ENCODE peak calls at places on chromosomes 7 and 10, in ten cellular contexts. I is GM23338, U is SK-N-SH, V is stomach, K is Panc1, N is GM12878, T is endothelial cell of umbilical vein, B is transverse colon, R is HCT116, Q is HepG2. S is an unnamed sample. For H3K36me3, the result is how much of the 10 kb centered on the place peaks cover.

GRCh38 chr10:96397902-96398301 is 39.1 kb upstream of the OPALIN start:
- DNase-seq in I (no peak), U (no peak), V (no peak), K (no peak), N (no peak), T (no peak), B (no peak), R (no peak), Q (no peak), S (no peak)

GRCh38 chr10:60796481-60796880 is 18.2 kb downstream of the CDK1 start:
- DNase-seq in I (no peak), U (no peak), V (no peak), K (no peak), N (no peak), T (no peak), B (no peak), R (no peak), Q (no peak), S (no peak)

GRCh38 chr10:29301359-29301910 is 12.6 kb downstream of the LYZL1 start:
- DNase-seq in I (no peak), U (no peak), V (no peak), K (no peak), N (no peak), T (no peak), B (no peak), R (no peak), Q (no peak), S (no peak)

GRCh38 chr10:79352035-79352595 is 4.8 kb downstream of the PPIF start:
- DNase-seq in I (no peak), U (no peak), V (no peak), K (no peak), N (no peak), T (no peak), B (no peak), R (no peak), Q (no peak), S (no peak)

GRCh38 chr10:103171278-103171677 is 21.8 kb downstream of the NT5C2 start:
- DNase-seq in I (no peak), U (no peak), V (no peak), K (no peak), N (no peak), T (peak), B (no peak), R (no peak), Q (no peak), S (no peak)

GRCh38 chr10:4981722-4982471 is 18.7 kb downstream of the AKR1C1 start:
- DNase-seq in I (peak), U (peak), V (peak), K (no peak), N (no peak), T (peak), B (peak), R (peak), Q (peak), S (no peak)

GRCh38 chr7:27943261-27943660 is 203.3 kb downstream of the TAX1BP1 start:
- DNase-seq in I (peak), U (no peak), V (no peak), K (no peak), N (no peak), T (no peak), B (no peak), R (no peak), Q (no peak), S (peak)

GRCh38 chr7:149209518-149210269 is 14.3 kb downstream of the ZNF282 start:
- DNase-seq in I (peak), U (peak), V (peak), K (peak), N (no peak), T (peak), B (peak), R (peak), Q (peak), S (no peak)

GRCh38 chr7:77425151-77426051 is 9.3 kb upstream of the GSAP start:
- DNase-seq in I (peak), U (peak), V (no peak), K (no peak), N (no peak), T (no peak), B (no peak), R (peak), Q (peak), S (no peak)

GRCh38 chr7:133053321-133053891 is 28.5 kb downstream of the CHCHD3 start:
- DNase-seq in I (no peak), U (no peak), V (no peak), K (peak), N (no peak), T (no peak), B (no peak), R (no peak), Q (no peak), S (no peak)

GRCh38 chr7:119783799-119784198 is 489.2 kb upstream of the KCND2 start:
- DNase-seq in I (no peak), U (no peak), V (peak), K (no peak), N (no peak), T (peak), B (no peak), R (no peak), Q (no peak), S (no peak)

GRCh38 chr10:29849434-29849833 is 210.0 kb downstream of the JCAD start:
- DNase-seq in I (no peak), U (peak), V (no peak), K (no peak), N (no peak), T (peak), B (no peak), R (no peak), Q (no peak), S (peak)

GRCh38 chr10:124721295-124722052 is 22.7 kb downstream of the FAM53B start:
- DNase-seq in I (no peak), U (no peak), V (no peak), K (no peak), N (no peak), T (peak), B (peak), R (no peak), Q (no peak), S (no peak)

GRCh38 chr7:2381881-2382509 is 21.4 kb upstream of the CHST12 start:
- DNase-seq in I (no peak), U (no peak), V (no peak), K (no peak), N (no peak), T (no peak), B (no peak), R (no peak), Q (no peak), S (no peak)

GRCh38 chr10:128011059-128011979 is 104.4 kb downstream of the PTPRE start:
- DNase-seq in I (peak), U (peak), V (peak), K (peak), N (peak), T (peak), B (peak), R (peak), Q (peak), S (no peak)

GRCh38 chr7:64874114-64874513 is 29.0 kb upstream of the ZNF273 start:
- DNase-seq in I (no peak), U (peak), V (peak), K (no peak), N (no peak), T (no peak), B (no peak), R (no peak), Q (no peak), S (no peak)

GRCh38 chr7:148458263-148458662 is 132.3 kb upstream of the C7orf33 start:
- DNase-seq in I (no peak), U (no peak), V (no peak), K (no peak), N (no peak), T (no peak), B (no peak), R (no peak), Q (no peak), S (no peak)

GRCh38 chr7:148773344-148773743 is 74.6 kb downstream of the CUL1 start:
- DNase-seq in I (no peak), U (no peak), V (no peak), K (no peak), N (peak), T (no peak), B (no peak), R (no peak), Q (no peak), S (peak)

GRCh38 chr7:139828880-139829653 is at the start of gene TBXAS1:
- DNase-seq in I (no peak), U (no peak), V (peak), K (no peak), N (no peak), T (peak), B (peak), R (no peak), Q (no peak), S (no peak)
- TF ChIP-seq POLR2AphosphoS5 in I (no peak), U (no peak), V (peak), K (no peak), N (peak), T (no peak), B (peak), R (no peak), Q (no peak), S (no peak)

DNA sequence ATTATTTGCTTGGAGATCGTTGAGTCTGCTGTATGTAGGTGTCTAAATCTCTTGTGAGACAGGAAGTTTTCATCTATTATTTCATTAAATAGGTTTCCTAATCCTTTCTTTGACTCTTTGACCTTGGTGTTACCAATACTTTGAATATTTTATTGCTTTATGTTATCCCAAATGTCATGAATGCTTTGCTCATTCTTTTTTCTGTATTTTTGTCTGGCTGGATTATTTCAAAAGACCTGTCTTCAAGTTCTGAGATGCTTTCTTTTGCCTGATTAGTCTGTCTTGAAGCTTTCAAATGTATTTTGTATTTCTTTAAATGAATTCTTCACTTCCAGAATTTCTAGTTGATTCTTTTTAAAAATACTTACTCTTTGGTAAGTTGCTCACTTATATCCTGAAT is 27.3 kb downstream of the UBE3C start:
- DNase-seq in I (no peak), U (no peak), V (no peak), K (no peak), N (no peak), T (no peak), B (no peak), R (no peak), Q (no peak), S (no peak)
- H3K36me3 ChIP-seq in I (under half), U (under half), V (half or more), K (under half), N (under half), T (under half), B (under half), R (under half), Q (half or more), S (half or more)

DNA sequence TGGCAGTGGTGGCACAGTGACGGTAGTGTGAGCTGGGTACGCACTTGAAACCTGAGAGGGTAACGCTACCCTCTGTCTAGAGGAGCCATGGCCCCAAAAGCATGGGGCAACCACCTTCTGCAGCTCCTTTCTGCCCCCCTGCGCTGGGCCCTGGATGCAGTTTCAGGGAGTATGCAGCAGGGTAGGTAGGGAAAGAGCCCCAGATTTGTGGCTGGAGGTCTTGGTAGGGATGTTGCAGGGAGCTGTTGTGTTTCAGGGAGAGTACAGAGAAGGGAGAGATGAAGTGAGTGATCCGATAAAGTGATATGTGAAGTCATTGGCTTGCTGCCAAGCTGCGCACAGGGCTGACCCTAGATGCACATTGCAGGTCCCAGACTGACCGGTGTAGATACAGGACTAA is 2.7 kb upstream of the PGAM2 start:
- DNase-seq in I (no peak), U (peak), V (no peak), K (no peak), N (no peak), T (no peak), B (no peak), R (no peak), Q (no peak), S (no peak)
- H3K27ac ChIP-seq in I (no peak), U (no peak), V (no peak), K (no peak), N (no peak), T (no peak), B (no peak), R (no peak), Q (no peak), S (no peak)

DNA sequence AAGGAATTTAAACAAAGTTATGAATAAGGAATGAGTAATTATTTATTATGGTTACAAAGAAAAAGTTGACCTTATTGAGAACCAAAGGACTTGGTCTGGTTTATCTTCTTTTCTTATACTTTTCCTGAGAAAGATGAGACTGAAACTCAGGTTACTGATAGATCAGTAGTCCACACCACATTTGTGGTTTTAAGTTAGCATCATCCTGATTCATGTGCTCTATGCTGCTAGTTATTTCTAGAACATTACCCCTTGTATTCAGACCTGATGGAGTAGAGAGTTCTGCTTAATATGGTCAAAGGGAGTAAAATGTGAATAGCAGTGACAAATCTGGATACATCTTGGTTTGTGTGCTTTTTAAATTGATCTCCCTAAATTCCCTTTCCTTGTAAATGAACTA is 63.8 kb downstream of the FOXP2 start:
- DNase-seq in I (no peak), U (no peak), V (no peak), K (no peak), N (no peak), T (no peak), B (no peak), R (no peak), Q (no peak), S (no peak)
- TF ChIP-seq POLR2AphosphoS5 in I (no peak), U (no peak), V (no peak), K (no peak), N (no peak), T (no peak), B (no peak), R (no peak), Q (no peak), S (no peak)

DNA sequence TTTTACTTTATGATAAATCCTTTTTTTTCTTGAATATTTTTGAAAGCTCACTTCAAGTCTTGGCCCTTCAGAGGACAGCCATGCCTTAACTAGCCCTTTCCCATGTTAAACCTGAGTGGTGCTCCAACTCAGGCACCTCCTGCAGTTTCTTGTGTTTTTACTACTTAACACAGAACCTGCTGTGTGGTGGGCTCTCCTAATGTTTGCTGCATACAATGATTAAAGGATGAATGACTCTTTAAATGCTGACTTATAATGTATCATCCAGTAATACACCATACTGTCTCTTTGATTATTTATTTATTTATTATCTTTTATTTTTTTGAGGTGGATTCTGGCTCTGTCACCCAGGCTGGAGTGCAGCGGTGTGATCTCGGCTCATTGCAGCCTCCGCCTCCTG is 179.4 kb downstream of the SEMA3E start:
- DNase-seq in I (peak), U (no peak), V (no peak), K (no peak), N (no peak), T (no peak), B (no peak), R (no peak), Q (no peak), S (no peak)
- H3K36me3 ChIP-seq in I (under half), U (under half), V (under half), K (under half), N (under half), T (under half), B (under half), R (under half), Q (under half), S (under half)

DNA sequence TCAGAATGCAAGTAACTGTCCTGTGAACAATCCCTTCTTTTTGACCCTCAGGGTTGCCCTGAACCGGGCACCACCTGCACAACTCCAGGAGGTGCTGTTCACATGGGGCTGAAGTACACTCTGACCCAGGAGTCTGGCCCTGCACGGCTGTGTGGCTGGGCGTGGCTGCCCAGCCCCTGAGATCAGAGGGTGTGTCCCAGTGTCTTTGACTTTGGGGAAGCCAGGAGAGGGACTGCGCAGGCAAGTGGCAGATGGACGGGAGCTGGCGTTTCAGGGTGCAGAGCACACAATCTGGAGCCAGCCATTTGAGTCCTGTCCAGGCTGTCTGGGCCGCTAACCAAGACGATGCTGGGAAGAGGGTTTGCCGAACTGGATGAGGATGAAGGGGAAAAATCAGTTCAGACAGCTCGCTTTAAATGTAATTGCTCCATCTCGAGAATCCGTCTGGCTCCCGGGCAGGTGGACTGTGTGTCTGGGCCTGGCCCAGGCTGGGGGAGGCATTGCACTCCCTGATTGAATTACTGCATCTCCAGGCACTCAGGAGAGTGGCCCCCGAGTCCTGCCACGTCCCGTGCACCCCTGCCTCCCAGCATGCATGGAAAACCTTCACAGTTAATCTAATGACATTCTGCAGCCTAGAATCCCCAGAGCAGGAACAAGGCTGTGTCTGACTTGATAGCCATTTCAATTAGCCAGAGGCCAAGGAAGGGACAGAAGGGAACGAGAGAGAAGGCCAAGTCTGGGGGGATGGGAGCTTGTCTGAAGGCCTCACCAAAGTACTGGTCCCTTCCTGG is 120.8 kb upstream of the NANOS1 start:
- DNase-seq in I (no peak), U (peak), V (no peak), K (no peak), N (no peak), T (no peak), B (peak), R (no peak), Q (no peak), S (no peak)
- H3K27ac ChIP-seq in I (no peak), U (peak), V (no peak), K (no peak), N (no peak), T (no peak), B (no peak), R (no peak), Q (no peak), S (no peak)

DNA sequence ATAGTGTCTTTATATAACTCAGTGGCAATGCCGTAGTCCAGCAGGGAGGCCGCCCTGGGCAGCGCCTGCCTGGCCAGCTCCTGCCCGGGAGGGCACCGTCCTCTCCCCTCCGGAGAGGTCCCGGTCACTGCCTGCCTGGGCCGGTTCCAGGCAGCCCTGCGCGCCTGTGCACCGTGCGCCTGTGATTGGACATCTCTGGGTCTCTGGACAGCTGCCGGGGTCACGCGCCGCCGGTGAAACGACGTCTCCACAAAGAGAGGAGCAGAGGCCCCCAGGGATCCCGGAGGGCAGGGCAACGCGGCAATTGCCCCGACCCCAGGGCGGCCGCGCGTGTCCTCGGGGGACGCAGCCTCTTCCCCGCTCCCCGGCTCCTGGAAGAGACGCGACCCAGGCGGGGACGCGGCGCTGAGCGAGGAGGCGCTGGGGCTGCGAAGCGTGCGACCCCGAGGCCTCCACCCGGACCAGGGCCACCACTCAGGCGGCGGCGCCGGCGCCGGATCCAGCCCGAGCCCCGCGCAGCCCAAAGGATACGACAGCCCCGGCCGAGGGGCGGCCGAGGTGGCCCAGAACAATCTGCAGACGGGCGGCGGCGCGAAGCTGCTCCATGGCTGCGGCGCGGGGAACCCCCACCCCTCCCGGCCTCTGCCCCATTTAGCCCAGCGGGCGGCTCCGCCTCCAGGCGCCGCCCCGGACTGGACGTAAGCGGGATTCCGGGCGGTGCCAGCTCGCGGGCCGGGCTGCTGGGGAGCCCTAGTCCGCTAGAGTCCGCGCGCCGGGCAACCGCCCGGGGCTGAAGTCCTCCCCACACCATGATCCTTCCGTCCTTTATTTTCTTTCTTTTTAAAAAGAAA is at the start of gene PHYH:
- DNase-seq in I (peak), U (peak), V (peak), K (no peak), N (no peak), T (peak), B (peak), R (peak), Q (peak), S (no peak)
- TF ChIP-seq POLR2AphosphoS5 in I (peak), U (peak), V (peak), K (peak), N (peak), T (peak), B (peak), R (peak), Q (peak), S (peak)

GRCh38 chr10:71636588-71636987 is 83.0 kb downstream of the C10orf105 start:
- DNase-seq in I (no peak), U (no peak), V (no peak), K (no peak), N (no peak), T (no peak), B (no peak), R (no peak), Q (no peak), S (no peak)
- H3K36me3 ChIP-seq in I (under half), U (under half), V (under half), K (under half), N (under half), T (under half), B (under half), R (under half), Q (under half), S (under half)

GRCh38 chr7:25852249-25852994 is 299.6 kb upstream of the NFE2L3 start:
- DNase-seq in I (peak), U (peak), V (no peak), K (no peak), N (no peak), T (no peak), B (peak), R (no peak), Q (no peak), S (no peak)
- H3K27ac ChIP-seq in I (no peak), U (no peak), V (peak), K (no peak), N (no peak), T (no peak), B (peak), R (no peak), Q (no peak), S (no peak)

S was measured in SK-N-MC.